ENCODE peak calls at places on chromosomes 16 and 17, in six cellular contexts. B is heart left ventricle, L is spleen, G is AG04450, C is mesendoderm, T is dorsolateral prefrontal cortex. D is an unnamed sample.

GRCh38 chr17:40090234-40091111 is 9.9 kb downstream of the NR1D1 start:
- DNase-seq in G (no peak), L (no peak), C (no peak), B (peak; percentile 65), T (no peak), D (peak; percentile 77)

GRCh38 chr17:64358261-64358788 is 32.3 kb downstream of the PECAM1 start:
- DNase-seq in T (no peak), L (no peak), C (no peak), G (no peak), B (no peak), D (no peak)

GRCh38 chr17:73998246-73999220 is 204.9 kb upstream of the RPL38 start:
- DNase-seq in L (peak; percentile 85), G (no peak), B (no peak), C (peak; percentile 61), T (no peak), D (no peak)

GRCh38 chr17:6269474-6269873 is 165.4 kb downstream of the AIPL1 start:
- DNase-seq in T (no peak), G (peak; percentile 4), C (peak; percentile 62), L (no peak), B (no peak), D (no peak)

GRCh38 chr16:89312598-89313299 is 95.2 kb downstream of the ZNF778 start:
- DNase-seq in G (no peak), L (no peak), C (no peak), T (no peak), B (no peak), D (peak; percentile 69)

GRCh38 chr16:62067981-62068380 is 31.7 kb upstream of the CDH8 start:
- DNase-seq in B (no peak), L (no peak), G (no peak), T (no peak), C (no peak), D (no peak)

GRCh38 chr16:85369741-85370528 is 243.2 kb upstream of the GSE1 start:
- DNase-seq in L (no peak), G (no peak), C (peak; percentile 47), B (peak; percentile 47), T (no peak), D (peak; percentile 97)

GRCh38 chr17:15157051-15157450 is 108.1 kb downstream of the PMP22 start:
- DNase-seq in G (no peak), L (no peak), C (peak; percentile 54), B (no peak), T (no peak), D (no peak)

GRCh38 chr17:13698832-13699231 is 97.1 kb upstream of the HS3ST3A1 start:
- DNase-seq in L (no peak), C (peak; percentile 77), T (no peak), G (no peak), B (no peak), D (no peak)

GRCh38 chr17:10198509-10199249 is at the start of gene GAS7:
- DNase-seq in T (no peak), B (peak; percentile 80), G (no peak), L (peak; percentile 89), C (peak; percentile 75), D (peak; percentile 89)

GRCh38 chr16:2425008-2425518 is 4.2 kb upstream of the CCNF start:
- DNase-seq in L (no peak), B (no peak), G (no peak), T (no peak), C (no peak), D (no peak)

GRCh38 chr17:35210741-35211140 is 16.5 kb upstream of the SLC35G3 start:
- DNase-seq in T (no peak), L (no peak), G (no peak), C (no peak), B (no peak), D (no peak)

GRCh38 chr17:77475012-77475976 is 334.5 kb downstream of the SEC14L1 start:
- DNase-seq in T (no peak), C (no peak), G (peak; percentile 79), L (no peak), B (no peak), D (peak; percentile 93)

GRCh38 chr16:27999687-28000086 is 63.8 kb downstream of the GSG1L start:
- DNase-seq in T (no peak), B (no peak), L (no peak), C (no peak), G (no peak), D (no peak)

GRCh38 chr16:84555418-84556196 is 51.1 kb upstream of the MEAK7 start:
- DNase-seq in B (no peak), T (peak; percentile 70), C (no peak), L (peak; percentile 46), G (no peak), D (no peak)

GRCh38 chr17:77402159-77402731 is 261.5 kb downstream of the SEC14L1 start:
- DNase-seq in B (no peak), T (no peak), C (no peak), G (no peak), L (no peak), D (no peak)

GRCh38 chr16:84754353-84754856 is 54.6 kb downstream of the USP10 start:
- DNase-seq in G (peak; percentile 80), L (no peak), T (no peak), B (peak; percentile 62), C (peak; percentile 92), D (peak; percentile 72)

GRCh38 chr16:2752850-2753522 is 548 bp downstream of the SRRM2 start:
- DNase-seq in B (peak; percentile 90), L (no peak), T (peak; percentile 71), G (peak; percentile 41), C (peak; percentile 88), D (peak; percentile 98)

GRCh38 chr16:15822957-15823356 is 33.9 kb downstream of the MYH11 start:
- DNase-seq in G (no peak), C (no peak), L (peak; percentile 68), T (no peak), B (no peak), D (no peak)

GRCh38 chr16:85673529-85674417 is 15.0 kb downstream of the GINS2 start:
- DNase-seq in C (no peak), B (peak; percentile 73), L (peak; percentile 81), T (no peak), G (peak; percentile 29), D (peak; percentile 82)

GRCh38 chr16:15415411-15416070 is 18.8 kb upstream of the BMERB1 start:
- DNase-seq in C (no peak), B (no peak), L (no peak), G (no peak), T (no peak), D (peak; percentile 77)

GRCh38 chr16:90061437-90061836 is 15.7 kb downstream of the PRDM7 start:
- DNase-seq in T (no peak), B (no peak), G (no peak), L (no peak), C (no peak), D (no peak)

GRCh38 chr17:309361-309888 is 43.2 kb downstream of the RPH3AL start:
- DNase-seq in T (no peak), B (no peak), G (no peak), L (peak; percentile 54), C (peak; percentile 85), D (peak; percentile 80)

GRCh38 chr17:16215002-16215272 is 397 bp downstream of the NCOR1 start:
- DNase-seq in G (no peak), L (no peak), C (peak; percentile 69), B (no peak), T (peak; percentile 50), D (peak; percentile 71)

GRCh38 chr16:25426829-25427228 is 169.2 kb upstream of the ZKSCAN2 start:
- DNase-seq in G (no peak), T (no peak), C (no peak), L (no peak), B (no peak), D (no peak)

GRCh38 chr16:30541502-30542329 is 7.1 kb upstream of the ZNF747 start:
- DNase-seq in T (no peak), C (peak; percentile 79), G (peak; percentile 53), B (no peak), L (no peak), D (peak; percentile 97)
- H3K27ac ChIP-seq in T (no peak overlapping the region), C (peak overlapping the region; percentile 82), G (peak overlapping the region; percentile 75), B (peak overlapping the region; percentile 84), L (no peak overlapping the region), D (peak overlapping the region; percentile 48)

GRCh38 chr17:28469376-28469775 is 4.1 kb upstream of the SLC13A2 start:
- DNase-seq in T (no peak), C (peak; percentile 18), L (no peak), B (no peak), G (no peak), D (no peak)

GRCh38 chr17:28471127-28471453 is 2.4 kb upstream of the SLC13A2 start:
- DNase-seq in B (no peak), T (no peak), G (no peak), C (no peak), L (no peak), D (no peak)

GRCh38 chr17:28468781-28469180 is 4.7 kb upstream of the SLC13A2 start:
- DNase-seq in B (no peak), T (no peak), C (no peak), L (no peak), G (no peak), D (no peak)

GRCh38 chr17:28471531-28472342 is 1.7 kb upstream of the SLC13A2 start:
- DNase-seq in C (peak; percentile 40), L (no peak), G (no peak), T (no peak), B (no peak), D (no peak)

DNA sequence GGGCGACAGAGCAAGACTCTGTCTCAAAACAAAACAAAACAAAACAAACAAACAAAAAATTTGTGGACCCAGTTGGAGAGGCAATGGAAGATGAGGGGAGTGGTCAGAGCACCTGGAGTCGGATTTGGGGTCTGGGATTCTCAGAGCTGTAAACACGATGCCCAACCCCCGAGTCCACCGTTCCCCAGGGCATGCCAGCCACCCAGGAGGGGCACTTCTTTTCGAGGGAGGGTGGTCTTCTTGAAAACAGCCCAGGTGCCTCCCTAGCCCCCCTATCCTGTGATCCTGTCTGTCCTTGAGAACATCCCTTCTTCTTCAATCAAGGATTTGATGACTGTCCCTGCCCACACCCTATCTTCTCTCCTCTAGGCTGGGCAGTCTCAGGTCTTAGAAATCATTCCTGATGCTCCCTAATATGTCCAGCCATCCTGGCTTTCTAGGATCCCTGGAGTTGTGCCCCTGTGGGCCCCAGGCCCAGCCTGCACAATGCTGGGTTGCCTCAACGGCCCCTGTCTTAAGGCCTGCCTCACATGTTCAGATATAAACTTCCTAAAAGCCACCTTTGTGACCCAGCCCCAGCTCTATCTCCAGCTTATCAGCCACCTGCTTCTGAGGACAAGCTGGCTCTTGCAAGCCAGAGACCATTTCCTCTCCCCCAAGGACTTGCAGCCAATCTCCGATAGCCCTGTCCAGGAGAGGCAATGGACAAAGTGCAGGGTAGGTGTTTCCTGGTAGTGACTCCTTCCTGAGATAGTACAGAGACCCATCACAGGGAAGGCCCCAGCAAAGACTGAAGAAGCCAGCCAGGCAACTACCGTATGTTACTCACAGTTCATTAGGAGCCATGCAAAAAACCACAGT is 2.9 kb upstream of the SLC13A2 start:
- DNase-seq in L (no peak), C (no peak), T (no peak), B (no peak), G (no peak), D (peak; percentile 60)
- H3K27ac ChIP-seq in L (no peak overlapping the region), C (no peak overlapping the region), T (no peak overlapping the region), B (no peak overlapping the region), G (no peak overlapping the region), D (no peak overlapping the region)

DNA sequence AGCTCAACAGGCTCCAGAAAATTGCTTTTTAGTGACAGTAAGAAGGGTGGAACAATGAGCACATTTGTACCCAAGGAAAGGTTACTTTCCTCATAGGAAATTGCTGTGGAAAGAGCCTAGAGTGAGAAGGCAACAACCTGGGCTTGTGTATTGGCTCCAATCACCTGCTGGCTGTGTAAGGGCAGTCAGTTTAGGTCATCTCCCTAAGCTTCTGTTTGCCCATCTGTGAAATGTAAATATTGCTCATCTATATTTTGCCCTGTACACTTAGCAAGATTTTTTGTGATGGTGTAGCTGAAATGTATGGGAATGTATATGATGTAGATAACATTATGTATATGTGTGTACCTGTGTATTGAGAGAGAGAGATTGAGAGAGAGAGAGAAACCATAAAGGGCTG is 225.2 kb upstream of the MPHOSPH6 start:
- DNase-seq in G (no peak), C (no peak), T (no peak), L (no peak), B (no peak), D (no peak)
- H3K27ac ChIP-seq in G (no peak overlapping the region), C (no peak overlapping the region), T (no peak overlapping the region), L (no peak overlapping the region), B (no peak overlapping the region), D (no peak overlapping the region)

GRCh38 chr17:81127133-81127455 is 38.2 kb upstream of the PVALEF start:
- DNase-seq in L (no peak), G (no peak), B (no peak), T (no peak), C (no peak), D (no peak)
- H3K27ac ChIP-seq in L (no peak overlapping the region), G (no peak overlapping the region), B (no peak overlapping the region), T (peak overlapping the region; percentile 98), C (no peak overlapping the region), D (no peak overlapping the region)

D was measured in osteoblast.